ENCODE peak calls at places on chromosome 6, in eight cellular contexts. J is caudate nucleus; M is stimulated activated CD4-positive, alpha-beta T cell treated with anti-CD3 and anti-CD28 coated beads, Interleukin-1b, Interleukin-23, amount 100 ng/mL, for 4 hours; T is right cardiac atrium; Q is Peyer's patch; G is heart left ventricle; U is omental fat pad; R is nucleus accumbens. Y is an unnamed sample.

GRCh38 chr6:134247271-134247833 is 70.6 kb downstream of the SGK1 start:
- DNase-seq in G (no peak), U (no peak), J (no peak), T (no peak), M (no peak), R (no peak), Q (no peak), Y (no peak)

GRCh38 chr6:75098709-75099108 is 107.1 kb downstream of the COL12A1 start:
- DNase-seq in Q (no peak), T (peak; percentile 67), U (no peak), M (no peak), J (no peak), R (no peak), G (peak; percentile 58), Y (peak; percentile 88)

GRCh38 chr6:149202100-149202499 is 115.4 kb upstream of the TAB2 start:
- DNase-seq in J (no peak), G (no peak), R (no peak), U (no peak), M (no peak), Q (no peak), T (no peak), Y (no peak)

GRCh38 chr6:8192067-8192466 is 89.7 kb upstream of the EEF1E1 start:
- DNase-seq in M (no peak), J (no peak), Q (no peak), T (no peak), G (no peak), U (no peak), R (no peak), Y (no peak)

GRCh38 chr6:72182337-72183246 is 296.2 kb downstream of the RIMS1 start:
- DNase-seq in G (no peak), R (peak; percentile 13), M (no peak), J (no peak), Q (peak; percentile 57), T (peak; percentile 15), U (no peak), Y (no peak)

GRCh38 chr6:116842374-116842947 is 13.6 kb upstream of the GPRC6A start:
- DNase-seq in U (no peak), R (no peak), G (no peak), T (no peak), M (no peak), J (no peak), Q (no peak), Y (no peak)

GRCh38 chr6:135087803-135088202 is 33.2 kb upstream of the HBS1L start:
- DNase-seq in Q (no peak), R (no peak), U (no peak), J (no peak), M (no peak), G (no peak), T (no peak), Y (no peak)

GRCh38 chr6:17268114-17268513 is 13.0 kb upstream of the RBM24 start:
- DNase-seq in Q (no peak), G (no peak), T (no peak), M (no peak), R (no peak), U (no peak), J (no peak), Y (peak; percentile 64)

GRCh38 chr6:14664616-14665315 is 547.2 kb downstream of the CD83 start:
- DNase-seq in G (no peak), U (no peak), R (no peak), T (no peak), M (no peak), J (no peak), Q (no peak), Y (no peak)

GRCh38 chr6:37538107-37538506 is 38.4 kb upstream of the CCDC167 start:
- DNase-seq in U (no peak), J (no peak), Q (no peak), M (no peak), T (no peak), G (no peak), R (no peak), Y (peak; percentile 63)

GRCh38 chr6:53573299-53573698 is 28.4 kb upstream of the GCLC start:
- DNase-seq in J (no peak), U (no peak), T (no peak), G (no peak), M (no peak), R (no peak), Q (no peak), Y (no peak)

GRCh38 chr6:142845143-142845571 is 99.8 kb downstream of the HIVEP2 start:
- DNase-seq in Q (no peak), T (no peak), U (no peak), R (no peak), J (no peak), M (no peak), G (no peak), Y (no peak)

GRCh38 chr6:40695114-40695513 is 108.0 kb upstream of the LRFN2 start:
- DNase-seq in Q (no peak), J (no peak), T (no peak), R (no peak), U (no peak), G (no peak), M (no peak), Y (no peak)

GRCh38 chr6:160277144-160277543 is 18.5 kb upstream of the SLC22A2 start:
- DNase-seq in R (no peak), T (no peak), G (no peak), J (no peak), M (no peak), Q (no peak), U (no peak), Y (no peak)

GRCh38 chr6:106512958-106513480 is 116.3 kb downstream of the RTN4IP1 start:
- DNase-seq in Q (no peak), M (no peak), J (no peak), G (no peak), R (no peak), U (no peak), T (no peak), Y (peak; percentile 24)

GRCh38 chr6:90388395-90388794 is 91.8 kb upstream of the BACH2 start:
- DNase-seq in J (no peak), U (no peak), M (no peak), R (no peak), T (no peak), Q (no peak), G (no peak), Y (no peak)

Y was measured in MCF 10A.